ENCODE peak calls at places on chromosomes 4 and X, in five cellular contexts. R is left ventricle myocardium inferior, X is neural crest cell, D is NCI-H2171 treated with DMSO at 0.1 percent for 48 hours, Y is bronchial epithelial cell. Z is an unnamed sample.

GRCh38 chrX:107714196-107714811 is 61.3 kb downstream of the TSC22D3 start:
- DNase-seq in X (no peak), R (no peak), D (no peak), Y (no peak), Z (no peak)

GRCh38 chr4:4673070-4673469 is 131.2 kb upstream of the STX18 start:
- DNase-seq in X (peak), R (no peak), Y (peak), D (no peak), Z (peak)

GRCh38 chr4:53205970-53206369 is 159.9 kb downstream of the SCFD2 start:
- DNase-seq in R (no peak), X (no peak), Y (no peak), D (no peak), Z (no peak)

GRCh38 chr4:55879224-55879623 is 25.8 kb downstream of the EXOC1 start:
- DNase-seq in Y (no peak), D (no peak), X (no peak), R (no peak), Z (no peak)

GRCh38 chr4:158253350-158253980 is 43.2 kb downstream of the TMEM144 start:
- DNase-seq in D (peak), R (no peak), Y (peak), X (peak), Z (peak)

GRCh38 chr4:118979712-118980111 is 91.1 kb downstream of the SYNPO2 start:
- DNase-seq in X (no peak), R (no peak), Y (no peak), D (no peak), Z (no peak)

GRCh38 chrX:9538544-9539045 is 73.7 kb downstream of the TBL1X start:
- DNase-seq in Y (no peak), D (peak), X (no peak), R (no peak), Z (peak)

GRCh38 chrX:105696870-105697269 is 125.5 kb upstream of the NRK start:
- DNase-seq in X (no peak), Y (no peak), D (no peak), R (no peak), Z (no peak)

GRCh38 chr4:7839856-7840255 is 99.8 kb downstream of the AFAP1 start:
- DNase-seq in Y (peak), R (no peak), D (no peak), X (no peak), Z (peak)

GRCh38 chr4:8747896-8748575 is 123.6 kb downstream of the HMX1 start:
- DNase-seq in D (no peak), Y (no peak), X (no peak), R (no peak), Z (no peak)

Z was measured in MCF 10A.